ENCODE peak calls at places on chromosomes 6 and 20, in six cellular contexts. One of them, this sample, is unnamed.

GRCh38 chr6:145699462-145699861 is 35.9 kb downstream of the EPM2A start:
- DNase-seq in CD8-positive, alpha-beta memory T cell: no peak
- DNase-seq in SJSA1: peak
- DNase-seq in choroid plexus epithelial cell: peak
- DNase-seq in neural progenitor cell: no peak
- DNase-seq in mucosa of descending colon: no peak
- DNase-seq in this sample: peak

GRCh38 chr20:63498950-63499332 is at the start of gene EEF1A2:
- DNase-seq in CD8-positive, alpha-beta memory T cell: peak
- DNase-seq in SJSA1: no peak
- DNase-seq in choroid plexus epithelial cell: no peak
- DNase-seq in neural progenitor cell: peak
- DNase-seq in mucosa of descending colon: no peak
- DNase-seq in this sample: no peak

GRCh38 chr6:37170273-37171140 is 555 bp downstream of the PIM1 start:
- DNase-seq in CD8-positive, alpha-beta memory T cell: peak
- DNase-seq in SJSA1: peak
- DNase-seq in choroid plexus epithelial cell: peak
- DNase-seq in neural progenitor cell: peak
- DNase-seq in mucosa of descending colon: peak
- DNase-seq in this sample: no peak

GRCh38 chr6:98044791-98045190 is 761.8 kb upstream of the MMS22L start:
- DNase-seq in CD8-positive, alpha-beta memory T cell: no peak
- DNase-seq in SJSA1: no peak
- DNase-seq in choroid plexus epithelial cell: no peak
- DNase-seq in neural progenitor cell: no peak
- DNase-seq in mucosa of descending colon: no peak
- DNase-seq in this sample: no peak

GRCh38 chr6:138253731-138254130 is 35.4 kb upstream of the PBOV1 start:
- DNase-seq in CD8-positive, alpha-beta memory T cell: no peak
- DNase-seq in SJSA1: no peak
- DNase-seq in choroid plexus epithelial cell: no peak
- DNase-seq in neural progenitor cell: no peak
- DNase-seq in mucosa of descending colon: no peak
- DNase-seq in this sample: no peak

GRCh38 chr20:62423326-62423706 is 4.0 kb downstream of the RBBP8NL start:
- DNase-seq in CD8-positive, alpha-beta memory T cell: no peak
- DNase-seq in SJSA1: no peak
- DNase-seq in choroid plexus epithelial cell: no peak
- DNase-seq in neural progenitor cell: no peak
- DNase-seq in mucosa of descending colon: no peak
- DNase-seq in this sample: no peak

GRCh38 chr6:34953084-34954025 is 64.3 kb downstream of the ANKS1A start:
- DNase-seq in CD8-positive, alpha-beta memory T cell: no peak
- DNase-seq in SJSA1: peak
- DNase-seq in choroid plexus epithelial cell: peak
- DNase-seq in neural progenitor cell: no peak
- DNase-seq in mucosa of descending colon: no peak
- DNase-seq in this sample: peak

GRCh38 chr20:38804682-38805501 is 605 bp upstream of the PPP1R16B start:
- DNase-seq in CD8-positive, alpha-beta memory T cell: peak
- DNase-seq in SJSA1: no peak
- DNase-seq in choroid plexus epithelial cell: no peak
- DNase-seq in neural progenitor cell: peak
- DNase-seq in mucosa of descending colon: peak
- DNase-seq in this sample: no peak

GRCh38 chr6:4973972-4974885 is 29.6 kb downstream of the RPP40 start:
- DNase-seq in CD8-positive, alpha-beta memory T cell: no peak
- DNase-seq in SJSA1: no peak
- DNase-seq in choroid plexus epithelial cell: peak
- DNase-seq in neural progenitor cell: peak
- DNase-seq in mucosa of descending colon: no peak
- DNase-seq in this sample: peak

GRCh38 chr6:14476793-14477531 is 359.4 kb downstream of the CD83 start:
- DNase-seq in CD8-positive, alpha-beta memory T cell: no peak
- DNase-seq in SJSA1: peak
- DNase-seq in choroid plexus epithelial cell: peak
- DNase-seq in neural progenitor cell: no peak
- DNase-seq in mucosa of descending colon: no peak
- DNase-seq in this sample: peak

GRCh38 chr20:25274481-25274880 is 26.6 kb downstream of the PYGB start:
- DNase-seq in CD8-positive, alpha-beta memory T cell: no peak
- DNase-seq in SJSA1: no peak
- DNase-seq in choroid plexus epithelial cell: no peak
- DNase-seq in neural progenitor cell: no peak
- DNase-seq in mucosa of descending colon: peak
- DNase-seq in this sample: no peak

GRCh38 chr6:56869346-56869745 is 85.6 kb upstream of the BEND6 start:
- DNase-seq in CD8-positive, alpha-beta memory T cell: no peak
- DNase-seq in SJSA1: no peak
- DNase-seq in choroid plexus epithelial cell: no peak
- DNase-seq in neural progenitor cell: no peak
- DNase-seq in mucosa of descending colon: no peak
- DNase-seq in this sample: no peak

GRCh38 chr6:28609672-28610071 is 84.0 kb downstream of the GPX5 start:
- DNase-seq in CD8-positive, alpha-beta memory T cell: no peak
- DNase-seq in SJSA1: no peak
- DNase-seq in choroid plexus epithelial cell: no peak
- DNase-seq in neural progenitor cell: no peak
- DNase-seq in mucosa of descending colon: no peak
- DNase-seq in this sample: no peak

GRCh38 chr6:157050537-157051280 is 272.6 kb downstream of the TMEM242 start:
- DNase-seq in CD8-positive, alpha-beta memory T cell: no peak
- DNase-seq in SJSA1: no peak
- DNase-seq in choroid plexus epithelial cell: no peak
- DNase-seq in neural progenitor cell: no peak
- DNase-seq in mucosa of descending colon: no peak
- DNase-seq in this sample: no peak

GRCh38 chr6:129350278-129350677 is 359.7 kb downstream of the ARHGAP18 start:
- DNase-seq in CD8-positive, alpha-beta memory T cell: no peak
- DNase-seq in SJSA1: no peak
- DNase-seq in choroid plexus epithelial cell: no peak
- DNase-seq in neural progenitor cell: no peak
- DNase-seq in mucosa of descending colon: peak
- DNase-seq in this sample: no peak

GRCh38 chr6:55449219-55449618 is 122.0 kb downstream of the GFRAL start:
- DNase-seq in CD8-positive, alpha-beta memory T cell: no peak
- DNase-seq in SJSA1: no peak
- DNase-seq in choroid plexus epithelial cell: peak
- DNase-seq in neural progenitor cell: peak
- DNase-seq in mucosa of descending colon: no peak
- DNase-seq in this sample: no peak

GRCh38 chr20:61968932-61969331 is 96.7 kb downstream of the TAF4 start:
- DNase-seq in CD8-positive, alpha-beta memory T cell: no peak
- DNase-seq in SJSA1: no peak
- DNase-seq in choroid plexus epithelial cell: no peak
- DNase-seq in neural progenitor cell: no peak
- DNase-seq in mucosa of descending colon: no peak
- DNase-seq in this sample: no peak

GRCh38 chr20:19903168-19903676 is 113.9 kb upstream of the NAA20 start:
- DNase-seq in CD8-positive, alpha-beta memory T cell: no peak
- DNase-seq in SJSA1: peak
- DNase-seq in choroid plexus epithelial cell: peak
- DNase-seq in neural progenitor cell: no peak
- DNase-seq in mucosa of descending colon: no peak
- DNase-seq in this sample: no peak

GRCh38 chr20:15487030-15487429 is 1086.2 kb downstream of the KIF16B start:
- DNase-seq in CD8-positive, alpha-beta memory T cell: no peak
- DNase-seq in SJSA1: no peak
- DNase-seq in choroid plexus epithelial cell: peak
- DNase-seq in neural progenitor cell: no peak
- DNase-seq in mucosa of descending colon: no peak
- DNase-seq in this sample: no peak

GRCh38 chr20:45970646-45971424 is 1.2 kb downstream of the ZNF335 start:
- DNase-seq in CD8-positive, alpha-beta memory T cell: peak
- DNase-seq in SJSA1: peak
- DNase-seq in choroid plexus epithelial cell: peak
- DNase-seq in neural progenitor cell: peak
- DNase-seq in mucosa of descending colon: peak
- DNase-seq in this sample: peak

GRCh38 chr6:37038297-37039198 is 33.1 kb downstream of the FGD2 start:
- DNase-seq in CD8-positive, alpha-beta memory T cell: no peak
- DNase-seq in SJSA1: no peak
- DNase-seq in choroid plexus epithelial cell: peak
- DNase-seq in neural progenitor cell: no peak
- DNase-seq in mucosa of descending colon: peak
- DNase-seq in this sample: peak

GRCh38 chr20:48178607-48179006 is 393.3 kb upstream of the SULF2 start:
- DNase-seq in CD8-positive, alpha-beta memory T cell: no peak
- DNase-seq in SJSA1: no peak
- DNase-seq in choroid plexus epithelial cell: no peak
- DNase-seq in neural progenitor cell: peak
- DNase-seq in mucosa of descending colon: no peak
- DNase-seq in this sample: no peak

GRCh38 chr6:12483712-12484111 is 193.6 kb downstream of the EDN1 start:
- DNase-seq in CD8-positive, alpha-beta memory T cell: no peak
- DNase-seq in SJSA1: peak
- DNase-seq in choroid plexus epithelial cell: peak
- DNase-seq in neural progenitor cell: no peak
- DNase-seq in mucosa of descending colon: no peak
- DNase-seq in this sample: peak

GRCh38 chr20:19371112-19371511 is 158.7 kb downstream of the SLC24A3 start:
- DNase-seq in CD8-positive, alpha-beta memory T cell: no peak
- DNase-seq in SJSA1: no peak
- DNase-seq in choroid plexus epithelial cell: no peak
- DNase-seq in neural progenitor cell: no peak
- DNase-seq in mucosa of descending colon: no peak
- DNase-seq in this sample: no peak

DNA sequence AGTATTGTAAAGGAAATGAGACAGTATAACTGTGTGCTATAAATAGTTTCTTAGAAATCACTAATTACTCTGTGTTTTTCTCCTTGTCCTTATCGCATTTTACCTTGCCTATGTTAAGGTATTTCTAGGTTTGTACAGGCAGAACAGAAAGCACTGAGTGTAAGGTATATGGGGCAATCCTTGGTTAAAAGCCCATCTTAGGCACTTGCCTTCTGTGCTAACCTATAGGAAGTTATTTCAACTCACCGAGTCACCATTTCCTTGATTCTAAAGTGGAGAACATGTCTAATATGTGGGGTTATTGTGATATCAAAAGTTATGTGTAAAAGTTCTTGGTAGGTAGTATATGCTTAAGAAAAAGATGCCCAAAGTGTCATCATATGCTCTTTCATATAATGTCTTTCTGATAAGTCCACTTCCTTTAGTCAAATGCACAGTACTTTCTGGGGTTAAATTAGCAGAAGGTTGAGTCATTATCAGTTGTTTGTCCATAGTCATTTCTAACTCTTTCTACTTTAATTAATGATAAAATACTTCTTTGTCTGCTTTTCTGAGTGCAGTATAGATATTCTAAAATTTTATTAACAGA is 276.4 kb downstream of the UTRN start:
- DNase-seq in CD8-positive, alpha-beta memory T cell: no peak
- DNase-seq in SJSA1: no peak
- DNase-seq in choroid plexus epithelial cell: no peak
- DNase-seq in neural progenitor cell: no peak
- DNase-seq in mucosa of descending colon: no peak
- DNase-seq in this sample: no peak
- H3K4me3 ChIP-seq in CD8-positive, alpha-beta memory T cell: no peak
- H3K4me3 ChIP-seq in SJSA1: no peak
- H3K4me3 ChIP-seq in choroid plexus epithelial cell: no peak
- H3K4me3 ChIP-seq in neural progenitor cell: no peak
- H3K4me3 ChIP-seq in mucosa of descending colon: no peak
- H3K4me3 ChIP-seq in this sample: no peak

GRCh38 chr6:41921712-41921998 is 356 bp downstream of the BYSL start:
- DNase-seq in CD8-positive, alpha-beta memory T cell: no peak
- DNase-seq in SJSA1: no peak
- DNase-seq in choroid plexus epithelial cell: no peak
- DNase-seq in neural progenitor cell: no peak
- DNase-seq in mucosa of descending colon: no peak
- DNase-seq in this sample: no peak

GRCh38 chr6:41914343-41914742 is 6.6 kb downstream of the MED20 start:
- DNase-seq in CD8-positive, alpha-beta memory T cell: no peak
- DNase-seq in SJSA1: no peak
- DNase-seq in choroid plexus epithelial cell: no peak
- DNase-seq in neural progenitor cell: no peak
- DNase-seq in mucosa of descending colon: no peak
- DNase-seq in this sample: no peak

GRCh38 chr6:41914869-41915268 is 6.1 kb downstream of the MED20 start:
- DNase-seq in CD8-positive, alpha-beta memory T cell: no peak
- DNase-seq in SJSA1: no peak
- DNase-seq in choroid plexus epithelial cell: no peak
- DNase-seq in neural progenitor cell: no peak
- DNase-seq in mucosa of descending colon: no peak
- DNase-seq in this sample: no peak

GRCh38 chr6:41920921-41921711 is at the start of the genes BYSL and MED20:
- DNase-seq in CD8-positive, alpha-beta memory T cell: peak
- DNase-seq in SJSA1: peak
- DNase-seq in choroid plexus epithelial cell: peak
- DNase-seq in neural progenitor cell: peak
- DNase-seq in mucosa of descending colon: peak
- DNase-seq in this sample: peak

DNA sequence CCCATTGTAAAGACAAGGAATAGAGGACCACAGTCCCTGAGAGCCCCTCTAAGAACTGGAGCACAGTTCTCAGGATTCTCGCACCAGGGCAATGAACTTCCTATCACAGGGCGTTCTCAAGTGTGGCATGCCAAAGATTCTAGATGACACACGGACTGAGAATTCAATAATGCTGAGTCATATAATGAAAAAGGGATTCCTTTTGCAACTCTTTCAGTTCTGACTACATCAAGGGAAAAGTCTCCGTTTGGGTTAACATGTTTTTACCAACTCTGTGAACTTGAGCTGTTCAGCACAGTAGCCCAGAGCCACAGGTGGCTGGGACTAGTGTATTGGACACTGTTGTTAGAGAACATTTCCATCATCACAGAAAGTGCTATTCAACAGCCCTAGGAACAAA is 3.4 kb downstream of the MED20 start:
- DNase-seq in CD8-positive, alpha-beta memory T cell: no peak
- DNase-seq in SJSA1: peak
- DNase-seq in choroid plexus epithelial cell: peak
- DNase-seq in neural progenitor cell: no peak
- DNase-seq in mucosa of descending colon: no peak
- DNase-seq in this sample: peak
- H3K4me3 ChIP-seq in CD8-positive, alpha-beta memory T cell: no peak
- H3K4me3 ChIP-seq in SJSA1: no peak
- H3K4me3 ChIP-seq in choroid plexus epithelial cell: no peak
- H3K4me3 ChIP-seq in neural progenitor cell: no peak
- H3K4me3 ChIP-seq in mucosa of descending colon: no peak
- H3K4me3 ChIP-seq in this sample: no peak

DNA sequence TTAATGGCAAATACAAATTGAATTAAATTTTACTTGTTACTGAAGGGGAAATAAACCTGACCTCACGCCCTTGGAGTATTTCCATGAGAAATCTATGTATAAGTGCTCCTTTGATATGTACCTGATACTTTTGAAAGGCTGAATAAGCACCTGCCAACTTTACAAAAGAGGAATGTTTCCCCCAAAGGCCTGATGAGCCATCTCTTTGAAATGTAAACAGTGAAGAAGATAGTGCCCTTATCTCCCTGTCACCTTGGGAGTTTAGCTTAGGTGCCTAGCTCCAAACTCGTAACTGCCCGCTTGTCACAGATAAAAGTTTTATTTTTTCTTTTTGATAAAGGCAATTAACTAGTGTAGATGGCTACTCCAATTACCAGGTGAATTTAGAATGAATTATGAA is 1.1 kb upstream of the ZNF343 start:
- DNase-seq in CD8-positive, alpha-beta memory T cell: no peak
- DNase-seq in SJSA1: no peak
- DNase-seq in choroid plexus epithelial cell: no peak
- DNase-seq in neural progenitor cell: no peak
- DNase-seq in mucosa of descending colon: no peak
- DNase-seq in this sample: no peak
- H3K4me3 ChIP-seq in CD8-positive, alpha-beta memory T cell: no peak
- H3K4me3 ChIP-seq in SJSA1: no peak
- H3K4me3 ChIP-seq in choroid plexus epithelial cell: no peak
- H3K4me3 ChIP-seq in neural progenitor cell: peak
- H3K4me3 ChIP-seq in mucosa of descending colon: no peak
- H3K4me3 ChIP-seq in this sample: peak

GRCh38 chr6:167093922-167094432 is 28.9 kb upstream of the CCR6 start:
- DNase-seq in CD8-positive, alpha-beta memory T cell: peak
- DNase-seq in SJSA1: no peak
- DNase-seq in choroid plexus epithelial cell: no peak
- DNase-seq in neural progenitor cell: no peak
- DNase-seq in mucosa of descending colon: peak
- DNase-seq in this sample: no peak
- H3K4me3 ChIP-seq in CD8-positive, alpha-beta memory T cell: peak
- H3K4me3 ChIP-seq in SJSA1: no peak
- H3K4me3 ChIP-seq in choroid plexus epithelial cell: no peak
- H3K4me3 ChIP-seq in neural progenitor cell: no peak
- H3K4me3 ChIP-seq in mucosa of descending colon: no peak
- H3K4me3 ChIP-seq in this sample: no peak

This sample was measured in fibroblast of the aortic adventitia.